ENCODE peak calls at places on chromosomes 11 and 22, in seven cellular contexts. Q is H1, X is neuronal stem cell, A is IMR-90, E is H9, U is mesenchymal stem cell, F is trophoblast cell. C is an unnamed sample.

GRCh38 chr11:58334708-58335107 is 24.2 kb downstream of the OR5B17 start:
- DNase-seq in F (peak; percentile 47), Q (no peak), A (peak; percentile 89), X (no peak), E (no peak), U (peak; percentile 55), C (peak; percentile 71)

GRCh38 chr11:12223771-12224536 is 113.6 kb downstream of the MICAL2 start:
- DNase-seq in E (no peak), X (no peak), A (peak; percentile 27), U (no peak), F (peak; percentile 76), Q (no peak), C (no peak)

GRCh38 chr11:77413850-77414249 is 60.0 kb downstream of the PAK1 start:
- DNase-seq in Q (no peak), U (no peak), E (peak; percentile 34), X (no peak), F (no peak), A (no peak), C (peak; percentile 43)

GRCh38 chr11:29448246-29448877 is 568.5 kb downstream of the KCNA4 start:
- DNase-seq in Q (no peak), U (peak; percentile 17), F (no peak), E (no peak), A (peak; percentile 25), X (peak; percentile 23), C (peak; percentile 30)

GRCh38 chr11:133895551-133895950 is 50.2 kb upstream of the SPATA19 start:
- DNase-seq in X (no peak), A (no peak), F (no peak), E (peak; percentile 44), Q (no peak), U (no peak), C (no peak)

GRCh38 chr22:28831140-28832072 is 31.0 kb upstream of the XBP1 start:
- DNase-seq in F (no peak), U (no peak), A (no peak), E (no peak), X (no peak), Q (no peak), C (no peak)

GRCh38 chr22:20422271-20422958 is 15.2 kb downstream of the SCARF2 start:
- DNase-seq in X (no peak), F (no peak), Q (no peak), U (no peak), A (peak; percentile 43), E (no peak), C (no peak)

GRCh38 chr22:36320553-36320952 is 67.2 kb downstream of the MYH9 start:
- DNase-seq in E (no peak), F (no peak), A (no peak), Q (no peak), X (no peak), U (no peak), C (no peak)

GRCh38 chr22:26918236-26918635 is 260.8 kb downstream of the MIAT start:
- DNase-seq in U (no peak), F (no peak), E (no peak), A (no peak), Q (no peak), X (no peak), C (peak; percentile 10)

GRCh38 chr22:46770726-46771125 is 8.3 kb downstream of the TBC1D22A start:
- DNase-seq in A (no peak), U (no peak), Q (no peak), X (no peak), E (no peak), F (no peak), C (no peak)

GRCh38 chr11:132312616-132313210 is 942.3 kb downstream of the NTM start:
- DNase-seq in E (peak; percentile 69), F (no peak), Q (peak; percentile 23), U (peak; percentile 30), X (peak; percentile 44), A (peak; percentile 46), C (peak; percentile 76)

GRCh38 chr11:61357233-61357893 is 4.3 kb downstream of the CYB561A3 start:
- DNase-seq in A (no peak), U (no peak), F (no peak), Q (no peak), E (no peak), X (no peak), C (no peak)

GRCh38 chr11:45027312-45027711 is 76.6 kb upstream of the TP53I11 start:
- DNase-seq in U (no peak), F (no peak), A (no peak), X (no peak), Q (no peak), E (no peak), C (no peak)

GRCh38 chr22:49934144-49934890 is 15.9 kb downstream of the CRELD2 start:
- DNase-seq in Q (no peak), X (no peak), F (no peak), A (peak; percentile 12), U (peak; percentile 60), E (no peak), C (no peak)

GRCh38 chr11:125609545-125609944 is 15.4 kb upstream of the CHEK1 start:
- DNase-seq in Q (no peak), X (no peak), U (no peak), F (no peak), E (no peak), A (no peak), C (no peak)

GRCh38 chr11:78647986-78648875 is 73.6 kb upstream of the NARS2 start:
- DNase-seq in U (no peak), X (no peak), A (no peak), Q (no peak), E (no peak), F (peak; percentile 34), C (peak; percentile 26)

GRCh38 chr22:30582788-30583575 is 8.5 kb upstream of the GAL3ST1 start:
- DNase-seq in A (no peak), X (no peak), F (no peak), U (no peak), Q (no peak), E (no peak), C (no peak)

GRCh38 chr11:33722579-33723234 is 13.5 kb downstream of the CD59 start:
- DNase-seq in A (peak; percentile 80), F (peak; percentile 87), U (peak; percentile 89), E (no peak), X (no peak), Q (no peak), C (peak; percentile 53)

GRCh38 chr11:3135491-3136440 is 29.3 kb downstream of the OSBPL5 start:
- DNase-seq in A (no peak), Q (no peak), U (no peak), F (no peak), E (peak; percentile 69), X (peak; percentile 55), C (peak; percentile 86)

GRCh38 chr11:15764948-15765347 is 591.4 kb downstream of the SOX6 start:
- DNase-seq in Q (no peak), E (no peak), X (no peak), U (no peak), F (no peak), A (no peak), C (peak; percentile 85)

DNA sequence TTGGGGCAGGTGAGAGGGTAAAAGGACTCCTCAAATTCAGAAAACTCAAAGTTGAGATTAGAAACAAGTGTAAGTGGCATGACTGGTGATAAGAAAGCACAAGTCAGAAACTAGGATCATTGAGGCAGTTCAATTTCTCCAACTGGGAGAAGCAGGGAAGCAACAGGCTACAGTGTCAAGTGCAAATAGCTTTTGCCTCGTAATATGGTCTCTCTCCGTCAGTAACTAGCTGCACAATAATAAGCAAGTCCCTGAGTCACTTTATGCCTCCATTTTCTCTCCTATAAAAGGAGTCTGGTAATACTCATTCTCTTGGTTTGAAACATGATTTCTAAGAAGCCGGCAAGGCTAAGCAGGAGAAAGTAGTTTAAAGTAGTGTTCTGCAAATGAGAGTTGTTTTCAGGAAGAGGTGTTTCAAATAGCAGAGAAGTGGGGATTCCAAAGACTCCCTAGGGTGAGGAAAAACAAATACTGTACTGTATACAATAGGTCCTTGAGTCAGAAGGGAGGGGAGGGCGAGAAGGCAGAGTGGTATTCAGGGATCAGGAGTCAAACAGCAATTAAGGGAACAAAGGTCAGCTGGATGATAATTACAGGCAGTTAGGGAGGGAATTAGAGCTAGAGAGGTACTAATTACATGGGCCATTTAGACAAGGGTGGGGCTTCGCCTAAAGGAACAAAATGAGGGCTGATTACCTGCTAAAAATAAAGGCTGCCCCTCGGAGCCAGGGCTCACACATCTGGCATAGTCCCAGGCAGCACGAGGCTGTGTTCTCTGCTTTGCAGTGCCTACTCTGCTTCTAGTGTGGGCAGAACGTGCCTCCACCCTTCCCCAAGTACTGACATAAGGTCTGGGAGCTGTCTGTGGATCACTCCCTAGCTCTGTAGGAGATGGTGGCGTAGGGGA is 96.0 kb upstream of the BDNF start:
- DNase-seq in E (peak; percentile 47), F (no peak), X (peak; percentile 57), A (peak; percentile 9), Q (peak; percentile 69), U (peak; percentile 27), C (peak; percentile 78)
- H2AK5ac ChIP-seq in E (no peak overlapping the region), F (no peak overlapping the region), X (no peak overlapping the region), A (peak overlapping the region; percentile 32), Q (no peak overlapping the region), U (no peak overlapping the region), C (no peak overlapping the region)

GRCh38 chr11:113400631-113401230 is 13.2 kb downstream of the ANKK1 start:
- DNase-seq in Q (no peak), U (no peak), E (no peak), A (no peak), F (no peak), X (no peak), C (no peak)

GRCh38 chr11:113397821-113398220 is 10.2 kb downstream of the ANKK1 start:
- DNase-seq in E (no peak), U (no peak), F (no peak), Q (no peak), A (no peak), X (no peak), C (no peak)

GRCh38 chr11:113398669-113399430 is 11.3 kb downstream of the ANKK1 start:
- DNase-seq in X (no peak), F (no peak), Q (no peak), A (no peak), E (no peak), U (no peak), C (no peak)

GRCh38 chr11:113404859-113405430 is 17.4 kb downstream of the ANKK1 start:
- DNase-seq in A (no peak), Q (no peak), F (no peak), U (no peak), E (no peak), X (no peak), C (no peak)

DNA sequence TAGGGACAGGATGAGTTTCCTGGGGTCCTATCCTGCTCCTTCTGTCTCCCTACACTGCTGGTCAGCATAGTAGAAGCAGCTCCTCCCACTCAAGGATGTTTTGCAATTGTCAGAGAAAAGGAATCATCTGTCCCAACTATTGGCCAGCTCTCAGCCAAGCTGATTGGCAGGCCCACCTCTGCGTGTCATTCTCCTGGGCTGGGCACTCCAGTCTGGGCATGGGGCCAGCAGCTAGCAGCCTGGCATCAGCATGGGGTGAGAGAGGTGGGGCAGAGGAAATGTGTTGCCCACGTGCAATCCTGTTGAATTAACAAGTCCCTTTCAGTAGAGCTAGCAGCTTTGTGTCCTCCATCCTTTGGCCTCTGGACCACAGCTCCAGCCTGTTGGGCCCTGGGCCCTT is 14.1 kb downstream of the ANKK1 start:
- DNase-seq in X (no peak), A (no peak), Q (no peak), U (no peak), F (no peak), E (no peak), C (no peak)
- H3K27me3 ChIP-seq in X (no peaks in the 10 kb centered on the region), A (peaks cover 21% of the 10 kb centered on the region), Q (no peaks in the 10 kb centered on the region), U (peaks cover 54% of the 10 kb centered on the region), F (no peaks in the 10 kb centered on the region), E (no peaks in the 10 kb centered on the region), C (no peaks in the 10 kb centered on the region)

GRCh38 chr22:37534445-37534844 is 15.2 kb upstream of the CARD10 start:
- DNase-seq in F (no peak), A (no peak), E (no peak), Q (no peak), U (no peak), X (no peak), C (no peak)
- H3K4ac ChIP-seq in F (no peak overlapping the region), A (no peak overlapping the region), E (no peak overlapping the region), Q (no peak overlapping the region), U (no peak overlapping the region), X (no peak overlapping the region), C (no peak overlapping the region)

GRCh38 chr11:25415793-25416192 is 916.1 kb upstream of the ANO3 start:
- DNase-seq in X (no peak), A (no peak), E (no peak), U (no peak), F (no peak), Q (no peak), C (no peak)
- H2AK5ac ChIP-seq in X (no peak overlapping the region), A (no peak overlapping the region), E (no peak overlapping the region), U (no peak overlapping the region), F (no peak overlapping the region), Q (no peak overlapping the region), C (no peak overlapping the region)

C was measured in mesendoderm.